ENCODE peak calls at places on chromosomes 4 and X, in seven cellular contexts. R, B, D, E, H, V and F are unnamed samples.

GRCh38 chr4:153260553-153261306 is 56.5 kb downstream of the TRIM2 start:
- DNase-seq in R (no peak), B (no peak), D (no peak), E (no peak), H (no peak), V (no peak), F (no peak)

GRCh38 chr4:129129143-129129542 is 33.2 kb downstream of the C4orf33 start:
- DNase-seq in R (no peak), B (no peak), D (no peak), E (no peak), H (no peak), V (no peak), F (no peak)

GRCh38 chr4:128831526-128832252 is 22.2 kb downstream of the JADE1 start:
- DNase-seq in R (no peak), B (no peak), D (no peak), E (no peak), H (no peak), V (no peak), F (no peak)

GRCh38 chr4:112296949-112297483 is at the start of gene ALPK1:
- DNase-seq in R (no peak), B (no peak), D (no peak), E (peak), H (no peak), V (peak), F (no peak)

GRCh38 chr4:67996127-67996526 is 32.8 kb upstream of the TMPRSS11A start:
- DNase-seq in R (no peak), B (no peak), D (no peak), E (no peak), H (no peak), V (no peak), F (no peak)

GRCh38 chr4:101348367-101348827 is 1.1 kb upstream of the PPP3CA start:
- DNase-seq in R (no peak), B (no peak), D (no peak), E (peak), H (no peak), V (no peak), F (peak)

GRCh38 chrX:40984962-40985361 is 100.3 kb upstream of the USP9X start:
- DNase-seq in R (no peak), B (no peak), D (no peak), E (no peak), H (no peak), V (no peak), F (no peak)

GRCh38 chr4:151730003-151730559 is 30.7 kb downstream of the GATB start:
- DNase-seq in R (no peak), B (no peak), D (no peak), E (no peak), H (no peak), V (no peak), F (no peak)

GRCh38 chr4:75344915-75345314 is 169.3 kb downstream of the RCHY1 start:
- DNase-seq in R (no peak), B (no peak), D (no peak), E (no peak), H (no peak), V (no peak), F (no peak)

GRCh38 chr4:141020801-141021261 is 112.4 kb downstream of the RNF150 start:
- DNase-seq in R (no peak), B (no peak), D (no peak), E (no peak), H (no peak), V (no peak), F (no peak)

DNA sequence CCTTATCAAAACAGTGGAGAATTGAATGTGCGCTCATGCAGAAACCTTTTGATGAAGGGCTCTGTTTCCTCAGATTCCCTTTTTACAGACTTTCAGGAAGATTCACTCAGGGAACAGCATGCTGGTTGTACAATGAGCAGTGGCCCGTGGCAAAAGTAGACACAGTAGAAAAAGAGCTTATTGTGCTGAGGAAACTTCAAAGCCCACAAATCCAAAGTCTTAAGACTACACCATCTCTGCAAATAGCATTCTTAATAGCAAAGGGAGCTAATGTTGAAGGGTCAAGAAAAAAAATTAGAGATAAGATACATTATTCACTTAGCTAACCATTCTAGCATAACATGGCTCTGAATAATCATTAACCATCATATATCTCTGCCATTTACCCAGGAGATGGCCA is 859.0 kb downstream of the PDHA2 start:
- DNase-seq in R (no peak), B (no peak), D (no peak), E (no peak), H (no peak), V (no peak), F (no peak)
- H3K4me3 ChIP-seq in R (no peak), B (no peak), D (no peak), E (no peak), H (no peak), V (no peak), F (no peak)

GRCh38 chr4:2858451-2859217 is 15.0 kb downstream of the ADD1 start:
- DNase-seq in R (no peak), B (no peak), D (no peak), E (no peak), H (no peak), V (no peak), F (peak)

GRCh38 chr4:2862528-2862927 is 18.9 kb downstream of the ADD1 start:
- DNase-seq in R (no peak), B (no peak), D (no peak), E (no peak), H (no peak), V (no peak), F (no peak)

GRCh38 chr4:2861631-2862436 is 18.2 kb downstream of the ADD1 start:
- DNase-seq in R (no peak), B (no peak), D (no peak), E (no peak), H (no peak), V (no peak), F (no peak)

GRCh38 chr4:2859514-2859913 is 15.9 kb downstream of the ADD1 start:
- DNase-seq in R (no peak), B (no peak), D (no peak), E (no peak), H (no peak), V (peak), F (no peak)

DNA sequence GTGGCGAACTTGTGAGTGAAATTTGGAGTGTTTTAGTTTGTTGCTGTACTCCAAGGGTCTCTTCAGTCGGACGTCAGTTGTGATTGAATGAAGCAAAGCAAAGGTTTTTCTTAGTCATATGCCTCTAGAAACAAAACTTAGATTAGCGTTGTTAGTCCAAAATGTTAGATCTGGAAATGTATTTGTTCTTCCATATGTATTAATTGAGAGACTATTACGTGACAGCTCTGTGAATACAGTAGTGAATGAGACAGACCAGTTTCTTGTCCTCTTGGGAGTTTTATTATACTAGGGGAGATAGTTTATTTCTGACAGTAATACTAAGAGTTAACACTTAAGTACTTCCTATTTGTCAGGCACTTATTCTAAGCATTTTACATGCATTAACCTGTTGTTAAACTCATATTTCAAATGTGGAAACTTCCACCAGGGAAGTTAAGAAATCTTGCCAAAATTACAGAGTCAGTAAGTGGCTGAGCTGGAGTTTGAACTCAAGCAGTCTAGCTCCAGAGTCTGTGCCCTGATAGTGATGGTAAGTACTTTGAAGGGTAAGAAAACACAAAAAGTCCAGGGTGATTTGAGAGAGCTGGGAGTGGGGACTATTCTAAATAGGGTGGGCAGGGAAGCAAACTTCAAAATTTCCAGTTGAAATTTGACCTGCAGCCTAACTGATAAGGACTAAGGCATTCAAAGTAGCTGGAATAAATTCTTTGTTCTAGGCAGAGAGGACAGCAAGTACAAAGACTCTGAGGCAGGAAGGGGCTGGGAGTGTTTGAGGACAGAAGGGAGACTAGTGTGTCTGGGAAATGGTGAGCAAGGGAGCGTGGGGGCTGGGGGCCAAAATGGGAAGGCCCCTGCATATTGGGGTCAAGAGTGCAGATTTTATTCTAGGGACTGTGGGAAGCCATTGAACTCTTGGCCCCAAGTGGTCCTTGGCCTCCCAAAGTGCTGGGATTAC is 17.0 kb downstream of the ADD1 start:
- DNase-seq in R (peak), B (no peak), D (peak), E (no peak), H (peak), V (no peak), F (no peak)
- H3K4me3 ChIP-seq in R (peak), B (no peak), D (no peak), E (no peak), H (no peak), V (no peak), F (no peak)

GRCh38 chrX:153886915-153887314 is 942 bp upstream of the L1CAM start:
- DNase-seq in R (peak), B (no peak), D (no peak), E (no peak), H (no peak), V (no peak), F (no peak)
- H3K4me3 ChIP-seq in R (no peak), B (peak), D (no peak), E (no peak), H (no peak), V (no peak), F (no peak)

DNA sequence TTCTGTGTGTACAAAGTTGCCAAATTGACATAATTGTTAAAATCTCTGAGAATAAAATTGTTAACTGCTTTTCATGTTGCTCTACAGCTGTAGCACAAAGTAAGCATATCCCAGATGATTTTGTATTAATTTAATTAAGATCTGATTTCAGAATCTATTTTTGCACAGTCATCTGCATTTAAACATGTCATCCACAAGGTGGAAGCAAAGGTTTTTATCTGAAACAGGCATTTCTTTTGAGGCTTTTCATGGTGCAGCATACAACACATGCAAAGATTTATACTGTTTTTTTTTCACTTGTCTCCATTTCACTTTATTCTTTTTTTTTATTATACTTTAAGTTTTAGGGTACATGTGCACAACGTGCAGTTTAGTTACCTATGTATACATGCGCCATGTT is 51.2 kb downstream of the GC start:
- DNase-seq in R (no peak), B (no peak), D (no peak), E (peak), H (no peak), V (peak), F (no peak)
- H3K4me3 ChIP-seq in R (no peak), B (no peak), D (no peak), E (no peak), H (no peak), V (no peak), F (no peak)

GRCh38 chr4:156941940-156942548 is 29.6 kb downstream of the PDGFC start:
- DNase-seq in R (no peak), B (peak), D (peak), E (no peak), H (peak), V (no peak), F (peak)
- H3K4me3 ChIP-seq in R (peak), B (no peak), D (peak), E (no peak), H (no peak), V (no peak), F (peak)

GRCh38 chr4:107392380-107392779 is 327.7 kb downstream of the PAPSS1 start:
- DNase-seq in R (no peak), B (no peak), D (no peak), E (no peak), H (no peak), V (no peak), F (no peak)
- H3K4me3 ChIP-seq in R (no peak), B (no peak), D (no peak), E (no peak), H (no peak), V (no peak), F (no peak)

GRCh38 chr4:109462802-109463201 is 29.2 kb downstream of the SEC24B start:
- DNase-seq in R (no peak), B (no peak), D (no peak), E (no peak), H (no peak), V (no peak), F (no peak)

GRCh38 chr4:109465065-109465464 is 31.4 kb downstream of the SEC24B start:
- DNase-seq in R (no peak), B (no peak), D (no peak), E (no peak), H (no peak), V (no peak), F (peak)

DNA sequence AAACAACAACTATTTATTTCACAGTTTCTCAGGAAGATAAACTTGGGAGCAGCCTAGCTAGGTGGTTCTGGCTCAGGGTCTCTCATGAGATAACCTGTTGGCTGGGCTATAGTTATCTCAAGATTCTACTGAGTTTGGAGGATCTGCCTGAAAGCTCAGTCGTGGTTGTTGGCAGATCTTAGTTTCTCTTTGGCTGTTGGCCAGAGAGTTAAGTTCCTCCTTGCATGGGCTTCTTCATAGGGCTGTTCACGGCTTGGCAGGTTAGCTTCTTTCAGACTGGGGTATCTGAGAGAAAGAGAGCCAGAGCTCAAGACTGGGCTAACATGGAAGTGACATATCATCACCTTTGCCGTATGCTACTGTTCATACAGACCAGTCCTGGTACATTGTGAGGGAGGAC is 28.7 kb downstream of the SEC24B start:
- DNase-seq in R (no peak), B (no peak), D (no peak), E (peak), H (no peak), V (peak), F (no peak)
- H3K4me3 ChIP-seq in R (no peak), B (no peak), D (no peak), E (no peak), H (no peak), V (no peak), F (no peak)

DNA sequence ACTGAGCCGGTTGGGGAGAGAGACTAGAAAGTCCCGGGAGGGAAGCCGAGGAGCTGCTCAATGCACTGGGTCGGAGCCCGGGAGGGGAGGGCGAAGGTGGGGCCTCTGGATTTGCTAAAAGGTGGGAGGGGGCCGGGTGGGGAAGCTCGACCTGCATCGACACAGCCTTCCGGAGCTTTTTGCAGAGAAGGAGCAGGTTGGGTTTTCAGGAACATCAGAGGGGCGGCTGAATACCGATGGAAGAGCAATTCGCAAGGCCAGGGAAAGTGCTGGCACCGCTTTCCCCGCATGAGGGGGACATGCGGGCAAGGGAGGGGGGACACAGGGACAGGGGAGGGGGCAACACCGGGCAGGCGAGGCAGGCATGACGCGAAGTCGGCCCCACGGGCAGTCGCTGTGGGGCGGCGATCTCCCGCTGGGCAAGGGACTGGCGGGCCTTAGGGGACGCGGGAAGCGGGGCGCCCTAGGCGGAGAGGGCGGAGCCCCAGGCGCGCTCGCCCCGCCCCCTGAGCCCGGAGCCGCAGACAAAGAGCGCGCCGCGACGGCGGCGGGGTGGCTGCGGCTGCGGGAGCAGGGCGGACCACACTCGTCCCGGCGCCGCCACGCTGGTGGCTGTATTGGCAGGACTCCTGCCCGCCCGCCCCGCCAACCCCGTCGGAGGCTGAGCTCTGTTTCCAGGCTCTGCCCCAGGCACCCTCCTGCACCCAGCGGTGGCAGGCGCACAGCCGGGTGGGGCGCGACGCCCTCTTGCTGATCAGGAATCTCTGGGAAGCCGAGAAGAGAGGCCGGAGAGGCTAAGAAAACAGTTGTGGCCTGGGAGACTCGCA is 11.6 kb downstream of the PDZD4 start:
- DNase-seq in R (peak), B (no peak), D (peak), E (peak), H (peak), V (no peak), F (no peak)
- H3K4me3 ChIP-seq in R (no peak), B (peak), D (peak), E (peak), H (peak), V (no peak), F (peak)

GRCh38 chr4:4259484-4260100 is 11.6 kb upstream of the TMEM128 start:
- DNase-seq in R (no peak), B (no peak), D (no peak), E (no peak), H (no peak), V (no peak), F (no peak)
- H3K4me3 ChIP-seq in R (no peak), B (no peak), D (no peak), E (no peak), H (no peak), V (no peak), F (no peak)